ENCODE peak calls at places on chromosomes 11 and 22, in four cellular contexts. W is prostate gland, X is upper lobe of left lung, H is breast epithelium. G is an unnamed sample.
A peak's percentile ranks its signal among the peaks of the same experiment; 100 is the strongest.

GRCh38 chr11:72950685-72951084 is 136.5 kb downstream of the ATG16L2 start:
- DNase-seq in W (no peak), X (no peak), H (no peak), G (no peak)

GRCh38 chr11:17602105-17603001 is 55.3 kb downstream of the OTOG start:
- DNase-seq in W (no peak), X (no peak), H (no peak), G (peak; percentile 77)

GRCh38 chr11:3616721-3617460 is 24.9 kb downstream of the ART5 start:
- DNase-seq in W (no peak), X (no peak), H (no peak), G (no peak)

GRCh38 chr22:19782533-19782932 is 22.0 kb downstream of the TBX1 start:
- DNase-seq in W (no peak), X (no peak), H (no peak), G (no peak)

GRCh38 chr22:31344369-31345330 is 1.5 kb downstream of the PATZ1 start:
- DNase-seq in W (peak; percentile 65), X (peak; percentile 52), H (peak; percentile 55), G (no peak)

GRCh38 chr22:40401532-40401931 is 31.1 kb downstream of the SGSM3 start:
- DNase-seq in W (no peak), X (no peak), H (no peak), G (no peak)

GRCh38 chr11:18490319-18490718 is 34.7 kb downstream of the LDHAL6A start:
- DNase-seq in W (no peak), X (no peak), H (no peak), G (no peak)

GRCh38 chr22:33835196-33835788 is 85.0 kb downstream of the LARGE1 start:
- DNase-seq in W (peak; percentile 21), X (no peak), H (no peak), G (no peak)

GRCh38 chr11:33687733-33688479 is 12.7 kb downstream of the C11orf91 start:
- DNase-seq in W (peak; percentile 30), X (no peak), H (no peak), G (peak; percentile 62)

GRCh38 chr11:12963789-12964536 is 45.2 kb upstream of the RASSF10 start:
- DNase-seq in W (peak; percentile 61), X (peak; percentile 56), H (peak; percentile 53), G (no peak)

GRCh38 chr11:41533761-41534160 is 74.3 kb upstream of the LRRC4C start:
- DNase-seq in W (no peak), X (no peak), H (no peak), G (no peak)

GRCh38 chr22:26648011-26648497 is 9.3 kb upstream of the MIAT start:
- DNase-seq in W (no peak), X (no peak), H (no peak), G (no peak)

GRCh38 chr22:25941365-25941960 is 199.5 kb downstream of the MYO18B start:
- DNase-seq in W (no peak), X (no peak), H (no peak), G (no peak)

GRCh38 chr11:112555491-112556364 is 295.1 kb upstream of the PLET1 start:
- DNase-seq in W (no peak), X (peak; percentile 59), H (no peak), G (peak; percentile 93)

GRCh38 chr22:20514658-20515406 is 7.4 kb downstream of the MED15 start:
- DNase-seq in W (no peak), X (peak; percentile 32), H (no peak), G (no peak)

GRCh38 chr11:102111011-102111786 is 952 bp downstream of the YAP1 start:
- DNase-seq in W (peak; percentile 76), X (peak; percentile 79), H (peak; percentile 78), G (peak; percentile 89)

GRCh38 chr11:12842933-12843636 is 166.0 kb upstream of the RASSF10 start:
- DNase-seq in W (peak; percentile 52), X (no peak), H (no peak), G (no peak)

GRCh38 chr11:73361953-73362776 is 14.0 kb upstream of the RELT start:
- DNase-seq in W (no peak), X (no peak), H (no peak), G (no peak)

GRCh38 chr11:119375629-119376196 is 5.8 kb downstream of the USP2 start:
- DNase-seq in W (no peak), X (peak; percentile 24), H (peak; percentile 86), G (peak; percentile 93)

GRCh38 chr11:61390161-61390560 is 2.2 kb upstream of the TMEM216 start:
- DNase-seq in W (no peak), X (no peak), H (no peak), G (no peak)

GRCh38 chr11:130861902-130862552 is 54.3 kb downstream of the SNX19 start:
- DNase-seq in W (peak; percentile 86), X (peak; percentile 93), H (peak; percentile 87), G (peak; percentile 89)
- H3K4me3 ChIP-seq in W (no peak overlapping the region), X (no peak overlapping the region), H (peak overlapping the region; percentile 57), G (no peak overlapping the region)

GRCh38 chr11:66421492-66422205 is 814 bp downstream of the NPAS4 start:
- DNase-seq in W (peak; percentile 91), X (peak; percentile 92), H (peak; percentile 88), G (no peak)
- TF ChIP-seq POLR2AphosphoS5 in W (peak; percentile 94), X (peak; percentile 92), H (peak; percentile 99), G (peak; percentile 74)

GRCh38 chr22:24763872-24764485 is 10.5 kb downstream of the PIWIL3 start:
- DNase-seq in W (no peak), X (no peak), H (no peak), G (no peak)

GRCh38 chr22:24758164-24758799 is 16.2 kb downstream of the PIWIL3 start:
- DNase-seq in W (peak; percentile 43), X (peak; percentile 25), H (no peak), G (no peak)

GRCh38 chr22:24760708-24761306 is 13.7 kb downstream of the PIWIL3 start:
- DNase-seq in W (no peak), X (no peak), H (no peak), G (no peak)

GRCh38 chr22:24761888-24762675 is 12.4 kb downstream of the PIWIL3 start:
- DNase-seq in W (no peak), X (no peak), H (no peak), G (no peak)

DNA sequence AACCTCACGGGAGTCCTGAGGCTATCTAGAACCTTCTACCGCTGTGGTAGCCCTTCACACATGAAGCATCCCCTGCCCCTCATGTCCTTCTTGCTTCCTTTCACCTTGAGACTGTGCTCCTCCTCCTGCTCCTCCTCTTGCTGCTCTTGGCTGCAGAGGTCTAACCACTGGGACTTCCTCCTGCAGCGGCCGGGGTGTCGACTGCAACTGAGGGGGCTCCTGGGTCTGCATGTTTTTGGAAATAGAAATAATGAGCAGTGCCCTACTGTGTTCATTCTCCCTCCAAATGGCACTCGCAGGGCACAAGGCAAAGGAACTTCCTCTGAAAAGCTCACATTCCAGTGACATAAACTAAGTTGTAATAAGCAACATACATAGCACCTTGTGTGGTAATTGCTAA is 14.8 kb downstream of the PIWIL3 start:
- DNase-seq in W (no peak), X (no peak), H (no peak), G (no peak)
- TF ChIP-seq POLR2A in W (no peak), X (no peak), H (no peak), G (no peak)

DNA sequence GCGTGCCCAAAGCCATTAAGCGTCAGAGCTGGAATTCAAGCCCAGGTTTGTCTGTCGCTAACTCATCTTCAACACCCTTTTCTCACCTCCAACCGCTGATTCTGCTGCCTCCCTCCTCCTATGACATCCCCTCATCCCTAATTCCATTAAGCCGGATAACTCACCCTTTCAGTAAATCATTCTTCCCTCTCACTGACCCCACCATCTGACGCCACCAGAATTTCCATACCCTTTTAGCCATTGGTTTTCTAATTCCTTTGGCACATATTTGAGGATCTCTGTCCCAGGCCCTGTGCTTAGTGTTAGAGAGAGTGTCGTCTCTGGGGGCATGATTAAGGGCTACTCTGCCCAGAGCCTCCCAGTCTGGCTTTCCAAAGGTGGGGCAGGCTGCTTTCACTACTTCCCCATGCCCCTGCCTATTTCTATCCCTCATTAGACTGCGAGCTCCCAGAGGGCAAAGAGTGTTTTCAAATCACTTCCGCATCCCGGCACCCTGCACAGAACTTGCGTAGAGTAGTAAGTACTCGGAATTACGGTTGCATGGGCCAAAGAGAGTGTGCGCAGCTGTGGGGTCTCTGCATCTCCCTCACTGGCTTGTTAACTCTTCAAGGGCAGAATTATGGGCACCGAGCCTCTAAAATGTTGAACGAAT is 3.9 kb downstream of the KLHL35 start:
- DNase-seq in W (no peak), X (no peak), H (no peak), G (no peak)
- H3K4me3 ChIP-seq in W (no peak overlapping the region), X (peak overlapping the region; percentile 47), H (peak overlapping the region; percentile 76), G (peak overlapping the region; percentile 55)

GRCh38 chr11:59754859-59755700 is at the start of gene STX3:
- DNase-seq in W (peak; percentile 73), X (peak; percentile 85), H (peak; percentile 54), G (no peak)
- TF ChIP-seq POLR2AphosphoS5 in W (peak; percentile 53), X (no peak), H (peak; percentile 3), G (no peak)

GRCh38 chr11:747176-748006 is at the start of gene TALDO1:
- DNase-seq in W (peak; percentile 90), X (peak; percentile 96), H (peak; percentile 86), G (no peak)
- TF ChIP-seq POLR2A in W (peak; percentile 67), X (peak; percentile 82), H (no peak), G (peak; percentile 37)

DNA sequence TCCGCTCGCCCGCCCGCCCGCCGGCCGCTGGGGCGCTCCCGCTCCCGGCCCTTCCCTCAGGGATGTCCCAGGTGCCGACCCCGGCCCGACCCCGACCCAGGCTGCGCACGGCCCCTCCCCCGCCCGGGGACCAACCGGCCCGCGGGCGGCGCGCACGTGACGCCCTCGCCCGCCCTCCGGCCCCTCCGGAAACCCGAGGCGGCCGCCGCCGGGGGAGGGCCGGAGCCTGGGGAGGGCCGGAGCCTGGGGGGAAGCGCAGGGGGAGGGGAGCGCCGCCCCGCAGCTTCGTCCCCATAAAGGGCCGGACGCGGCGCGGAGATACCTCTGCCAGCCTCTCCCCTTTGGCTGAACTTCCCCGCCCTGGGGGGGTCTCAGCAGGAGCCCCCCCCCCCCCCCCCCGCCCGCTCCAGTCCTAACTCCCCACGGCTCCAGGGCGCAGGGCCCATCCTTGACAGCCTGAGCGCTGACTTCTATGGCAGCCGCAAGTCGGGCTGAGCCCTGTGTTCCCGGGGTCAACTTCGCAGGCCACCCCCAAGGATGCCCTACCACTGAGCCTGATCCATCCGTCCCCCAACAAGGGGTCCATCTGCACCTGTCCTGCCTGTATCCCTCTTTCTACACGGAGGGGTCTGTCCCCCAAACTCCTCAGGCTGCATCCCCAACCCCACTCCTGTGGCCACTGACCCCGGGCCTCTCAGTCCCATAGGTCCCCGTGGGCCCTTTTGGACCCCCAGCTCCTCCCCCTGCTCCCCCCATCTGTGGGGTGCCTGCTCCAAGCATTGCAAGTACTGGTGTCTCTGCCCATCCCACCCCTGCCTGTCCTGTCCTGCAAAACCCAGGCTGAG is at the start of gene MAPK12:
- DNase-seq in W (no peak), X (no peak), H (no peak), G (no peak)
- H3K4me3 ChIP-seq in W (peak within 1 kb of the TSS; percentile 49), X (peak within 1 kb of the TSS; percentile 60), H (peak within 1 kb of the TSS; percentile 79), G (peak within 1 kb of the TSS; percentile 49)